ENCODE peak calls at places on chromosomes 3 and 15, in six cellular contexts. One of them, this sample, is unnamed.

GRCh38 chr3:86051058-86051457 is 939.9 kb downstream of the VGLL3 start:
- DNase-seq in NCI-H774: no peak
- DNase-seq in amygdala: no peak
- DNase-seq in activated gamma-delta T cell treated with Interleukin-2 at 50 U/mL for 16 hours: no peak
- DNase-seq in activated T-cell treated with anti-CD3 and anti-CD28 coated beads for 24 hours: no peak
- DNase-seq in MCF 10A: no peak
- DNase-seq in this sample: no peak

GRCh38 chr3:9021610-9022009 is 58.3 kb upstream of the RAD18 start:
- DNase-seq in activated T-cell treated with anti-CD3 and anti-CD28 coated beads for 24 hours: no peak
- DNase-seq in activated gamma-delta T cell treated with Interleukin-2 at 50 U/mL for 16 hours: no peak
- DNase-seq in amygdala: no peak
- DNase-seq in MCF 10A: no peak
- DNase-seq in NCI-H774: no peak
- DNase-seq in this sample: no peak

GRCh38 chr3:152376351-152377183 is 107.8 kb downstream of the MBNL1 start:
- DNase-seq in activated gamma-delta T cell treated with Interleukin-2 at 50 U/mL for 16 hours: no peak
- DNase-seq in NCI-H774: no peak
- DNase-seq in activated T-cell treated with anti-CD3 and anti-CD28 coated beads for 24 hours: no peak
- DNase-seq in MCF 10A: peak; percentile 36
- DNase-seq in amygdala: no peak
- DNase-seq in this sample: no peak

GRCh38 chr3:151976211-151977050 is 103.0 kb downstream of the SUCNR1 start:
- DNase-seq in NCI-H774: no peak
- DNase-seq in activated gamma-delta T cell treated with Interleukin-2 at 50 U/mL for 16 hours: no peak
- DNase-seq in MCF 10A: peak; percentile 87
- DNase-seq in activated T-cell treated with anti-CD3 and anti-CD28 coated beads for 24 hours: no peak
- DNase-seq in amygdala: no peak
- DNase-seq in this sample: no peak

GRCh38 chr15:43274136-43274535 is 7.4 kb upstream of the TGM5 start:
- DNase-seq in MCF 10A: peak; percentile 64
- DNase-seq in activated gamma-delta T cell treated with Interleukin-2 at 50 U/mL for 16 hours: no peak
- DNase-seq in NCI-H774: no peak
- DNase-seq in activated T-cell treated with anti-CD3 and anti-CD28 coated beads for 24 hours: no peak
- DNase-seq in amygdala: no peak
- DNase-seq in this sample: no peak

GRCh38 chr3:89180334-89180733 is 72.9 kb downstream of the EPHA3 start:
- DNase-seq in NCI-H774: no peak
- DNase-seq in activated T-cell treated with anti-CD3 and anti-CD28 coated beads for 24 hours: no peak
- DNase-seq in activated gamma-delta T cell treated with Interleukin-2 at 50 U/mL for 16 hours: no peak
- DNase-seq in MCF 10A: peak; percentile 1
- DNase-seq in amygdala: no peak
- DNase-seq in this sample: no peak

GRCh38 chr15:32856753-32857152 is 138.9 kb downstream of the GREM1 start:
- DNase-seq in activated T-cell treated with anti-CD3 and anti-CD28 coated beads for 24 hours: no peak
- DNase-seq in activated gamma-delta T cell treated with Interleukin-2 at 50 U/mL for 16 hours: no peak
- DNase-seq in amygdala: no peak
- DNase-seq in NCI-H774: no peak
- DNase-seq in MCF 10A: no peak
- DNase-seq in this sample: no peak

GRCh38 chr3:136141296-136141785 is 54.8 kb downstream of the MSL2 start:
- DNase-seq in NCI-H774: no peak
- DNase-seq in activated T-cell treated with anti-CD3 and anti-CD28 coated beads for 24 hours: no peak
- DNase-seq in activated gamma-delta T cell treated with Interleukin-2 at 50 U/mL for 16 hours: no peak
- DNase-seq in MCF 10A: no peak
- DNase-seq in amygdala: no peak
- DNase-seq in this sample: no peak

GRCh38 chr15:72196409-72197044 is 1.1 kb downstream of the GRAMD2A start:
- DNase-seq in MCF 10A: no peak
- DNase-seq in activated gamma-delta T cell treated with Interleukin-2 at 50 U/mL for 16 hours: no peak
- DNase-seq in activated T-cell treated with anti-CD3 and anti-CD28 coated beads for 24 hours: no peak
- DNase-seq in amygdala: no peak
- DNase-seq in NCI-H774: no peak
- DNase-seq in this sample: no peak

GRCh38 chr15:69841046-69841828 is 256.5 kb downstream of the TLE3 start:
- DNase-seq in NCI-H774: no peak
- DNase-seq in activated T-cell treated with anti-CD3 and anti-CD28 coated beads for 24 hours: no peak
- DNase-seq in amygdala: no peak
- DNase-seq in activated gamma-delta T cell treated with Interleukin-2 at 50 U/mL for 16 hours: no peak
- DNase-seq in MCF 10A: no peak
- DNase-seq in this sample: no peak

GRCh38 chr3:39138804-39139415 is 14.5 kb downstream of the CSRNP1 start:
- DNase-seq in activated T-cell treated with anti-CD3 and anti-CD28 coated beads for 24 hours: no peak
- DNase-seq in MCF 10A: no peak
- DNase-seq in NCI-H774: no peak
- DNase-seq in activated gamma-delta T cell treated with Interleukin-2 at 50 U/mL for 16 hours: no peak
- DNase-seq in amygdala: peak; percentile 45
- DNase-seq in this sample: no peak

GRCh38 chr3:125179528-125180240 is 32.9 kb downstream of the SLC12A8 start:
- DNase-seq in MCF 10A: no peak
- DNase-seq in activated gamma-delta T cell treated with Interleukin-2 at 50 U/mL for 16 hours: no peak
- DNase-seq in amygdala: no peak
- DNase-seq in activated T-cell treated with anti-CD3 and anti-CD28 coated beads for 24 hours: no peak
- DNase-seq in NCI-H774: no peak
- DNase-seq in this sample: no peak

GRCh38 chr3:141049681-141050080 is 1.5 kb upstream of the SPSB4 start:
- DNase-seq in MCF 10A: no peak
- DNase-seq in NCI-H774: no peak
- DNase-seq in activated T-cell treated with anti-CD3 and anti-CD28 coated beads for 24 hours: no peak
- DNase-seq in amygdala: no peak
- DNase-seq in activated gamma-delta T cell treated with Interleukin-2 at 50 U/mL for 16 hours: no peak
- DNase-seq in this sample: peak; percentile 43

GRCh38 chr3:34947849-34948248 is 691.5 kb upstream of the ARPP21 start:
- DNase-seq in activated T-cell treated with anti-CD3 and anti-CD28 coated beads for 24 hours: no peak
- DNase-seq in activated gamma-delta T cell treated with Interleukin-2 at 50 U/mL for 16 hours: no peak
- DNase-seq in MCF 10A: peak; percentile 61
- DNase-seq in NCI-H774: no peak
- DNase-seq in amygdala: no peak
- DNase-seq in this sample: no peak

GRCh38 chr15:65323071-65323511 is 18.6 kb downstream of the RNU5B-1 start:
- DNase-seq in NCI-H774: peak; percentile 35
- DNase-seq in MCF 10A: peak; percentile 54
- DNase-seq in activated T-cell treated with anti-CD3 and anti-CD28 coated beads for 24 hours: no peak
- DNase-seq in activated gamma-delta T cell treated with Interleukin-2 at 50 U/mL for 16 hours: no peak
- DNase-seq in amygdala: peak; percentile 18
- DNase-seq in this sample: no peak

GRCh38 chr15:49718846-49719245 is 98.0 kb downstream of the DTWD1 start:
- DNase-seq in amygdala: no peak
- DNase-seq in MCF 10A: no peak
- DNase-seq in NCI-H774: no peak
- DNase-seq in activated T-cell treated with anti-CD3 and anti-CD28 coated beads for 24 hours: no peak
- DNase-seq in activated gamma-delta T cell treated with Interleukin-2 at 50 U/mL for 16 hours: no peak
- DNase-seq in this sample: no peak

GRCh38 chr3:49899815-49900214 is 3.9 kb downstream of the MST1R start:
- DNase-seq in activated gamma-delta T cell treated with Interleukin-2 at 50 U/mL for 16 hours: no peak
- DNase-seq in activated T-cell treated with anti-CD3 and anti-CD28 coated beads for 24 hours: no peak
- DNase-seq in MCF 10A: peak; percentile 54
- DNase-seq in amygdala: no peak
- DNase-seq in NCI-H774: no peak
- DNase-seq in this sample: peak; percentile 44

GRCh38 chr3:183151086-183151485 is 11.4 kb downstream of the LAMP3 start:
- DNase-seq in activated T-cell treated with anti-CD3 and anti-CD28 coated beads for 24 hours: no peak
- DNase-seq in activated gamma-delta T cell treated with Interleukin-2 at 50 U/mL for 16 hours: no peak
- DNase-seq in NCI-H774: no peak
- DNase-seq in amygdala: no peak
- DNase-seq in MCF 10A: no peak
- DNase-seq in this sample: no peak

GRCh38 chr3:32186097-32186496 is 52.4 kb upstream of the CMTM8 start:
- DNase-seq in MCF 10A: no peak
- DNase-seq in amygdala: no peak
- DNase-seq in activated gamma-delta T cell treated with Interleukin-2 at 50 U/mL for 16 hours: no peak
- DNase-seq in activated T-cell treated with anti-CD3 and anti-CD28 coated beads for 24 hours: no peak
- DNase-seq in NCI-H774: no peak
- DNase-seq in this sample: no peak

GRCh38 chr3:113947372-113948014 is at the start of gene ZDHHC23:
- DNase-seq in activated T-cell treated with anti-CD3 and anti-CD28 coated beads for 24 hours: peak; percentile 49
- DNase-seq in amygdala: peak; percentile 36
- DNase-seq in MCF 10A: peak; percentile 73
- DNase-seq in NCI-H774: peak; percentile 76
- DNase-seq in activated gamma-delta T cell treated with Interleukin-2 at 50 U/mL for 16 hours: peak; percentile 50
- DNase-seq in this sample: peak; percentile 74

GRCh38 chr15:36591534-36592411 is 12.3 kb downstream of the CDIN1 start:
- DNase-seq in MCF 10A: peak; percentile 7
- DNase-seq in amygdala: no peak
- DNase-seq in activated T-cell treated with anti-CD3 and anti-CD28 coated beads for 24 hours: no peak
- DNase-seq in activated gamma-delta T cell treated with Interleukin-2 at 50 U/mL for 16 hours: no peak
- DNase-seq in NCI-H774: no peak
- DNase-seq in this sample: no peak

GRCh38 chr15:100114526-100114925 is 227.2 kb downstream of the ADAMTS17 start:
- DNase-seq in activated gamma-delta T cell treated with Interleukin-2 at 50 U/mL for 16 hours: no peak
- DNase-seq in MCF 10A: no peak
- DNase-seq in amygdala: no peak
- DNase-seq in NCI-H774: no peak
- DNase-seq in activated T-cell treated with anti-CD3 and anti-CD28 coated beads for 24 hours: no peak
- DNase-seq in this sample: no peak

GRCh38 chr3:142124243-142124642 is 25.1 kb downstream of the TFDP2 start:
- DNase-seq in NCI-H774: no peak
- DNase-seq in MCF 10A: no peak
- DNase-seq in amygdala: no peak
- DNase-seq in activated gamma-delta T cell treated with Interleukin-2 at 50 U/mL for 16 hours: no peak
- DNase-seq in activated T-cell treated with anti-CD3 and anti-CD28 coated beads for 24 hours: no peak
- DNase-seq in this sample: no peak

GRCh38 chr15:40303576-40303975 is 4.2 kb downstream of the PLCB2 start:
- DNase-seq in activated T-cell treated with anti-CD3 and anti-CD28 coated beads for 24 hours: no peak
- DNase-seq in activated gamma-delta T cell treated with Interleukin-2 at 50 U/mL for 16 hours: no peak
- DNase-seq in amygdala: no peak
- DNase-seq in MCF 10A: no peak
- DNase-seq in NCI-H774: no peak
- DNase-seq in this sample: no peak

GRCh38 chr3:117540583-117540982 is 831.0 kb downstream of the TUSC7 start:
- DNase-seq in activated T-cell treated with anti-CD3 and anti-CD28 coated beads for 24 hours: no peak
- DNase-seq in activated gamma-delta T cell treated with Interleukin-2 at 50 U/mL for 16 hours: no peak
- DNase-seq in MCF 10A: no peak
- DNase-seq in amygdala: no peak
- DNase-seq in NCI-H774: no peak
- DNase-seq in this sample: no peak

GRCh38 chr3:106397004-106397403 is 528.2 kb upstream of the CBLB start:
- DNase-seq in activated gamma-delta T cell treated with Interleukin-2 at 50 U/mL for 16 hours: no peak
- DNase-seq in activated T-cell treated with anti-CD3 and anti-CD28 coated beads for 24 hours: no peak
- DNase-seq in amygdala: no peak
- DNase-seq in NCI-H774: no peak
- DNase-seq in MCF 10A: no peak
- DNase-seq in this sample: no peak

GRCh38 chr3:197599089-197599765 is 43.5 kb upstream of the BDH1 start:
- DNase-seq in activated gamma-delta T cell treated with Interleukin-2 at 50 U/mL for 16 hours: peak; percentile 76
- DNase-seq in activated T-cell treated with anti-CD3 and anti-CD28 coated beads for 24 hours: peak; percentile 74
- DNase-seq in MCF 10A: peak; percentile 76
- DNase-seq in amygdala: no peak
- DNase-seq in NCI-H774: no peak
- DNase-seq in this sample: peak; percentile 86

GRCh38 chr3:146972726-146973125 is 367.6 kb upstream of the PLSCR5 start:
- DNase-seq in activated gamma-delta T cell treated with Interleukin-2 at 50 U/mL for 16 hours: no peak
- DNase-seq in NCI-H774: no peak
- DNase-seq in amygdala: no peak
- DNase-seq in MCF 10A: no peak
- DNase-seq in activated T-cell treated with anti-CD3 and anti-CD28 coated beads for 24 hours: no peak
- DNase-seq in this sample: no peak

This sample was measured in activated CD4-positive, alpha-beta T cell treated with anti-CD3 and anti-CD28 coated beads for 36 hours.